ENCODE peak calls at places on chromosomes 6 and 20, in five cellular contexts. E is BE2C, T is H9, Q is GM12878, K is uterus. V is an unnamed sample.

GRCh38 chr6:12537389-12537788 is 179.2 kb upstream of the PHACTR1 start:
- DNase-seq in T (no peak), E (no peak), Q (no peak), K (no peak), V (no peak)

GRCh38 chr6:168015492-168016175 is 18.2 kb downstream of the KIF25 start:
- DNase-seq in Q (no peak), E (no peak), K (no peak), T (no peak), V (no peak)

GRCh38 chr20:58131581-58132142 is 96.8 kb downstream of the ANKRD60 start:
- DNase-seq in Q (no peak), K (no peak), T (peak; percentile 12), E (no peak), V (no peak)

GRCh38 chr20:35508493-35509218 is 20.8 kb downstream of the C20orf173 start:
- DNase-seq in E (no peak), Q (no peak), K (no peak), T (no peak), V (no peak)

GRCh38 chr6:151553416-151554158 is 59.8 kb downstream of the CCDC170 start:
- DNase-seq in E (no peak), Q (no peak), T (no peak), K (no peak), V (no peak)

GRCh38 chr6:20207096-20207454 is 5.2 kb downstream of the MBOAT1 start:
- DNase-seq in Q (no peak), K (no peak), E (no peak), T (no peak), V (no peak)

GRCh38 chr6:5674141-5674540 is 332.6 kb downstream of the NRN1 start:
- DNase-seq in Q (no peak), E (no peak), K (no peak), T (no peak), V (no peak)

GRCh38 chr6:27651371-27651732 is 178.4 kb upstream of the ZNF184 start:
- DNase-seq in Q (no peak), E (peak; percentile 30), T (peak; percentile 68), K (no peak), V (no peak)

GRCh38 chr20:46351357-46352058 is 43.2 kb upstream of the CDH22 start:
- DNase-seq in K (no peak), Q (no peak), T (no peak), E (no peak), V (no peak)

GRCh38 chr6:7697820-7698623 is 27.9 kb upstream of the BMP6 start:
- DNase-seq in K (no peak), T (no peak), E (no peak), Q (no peak), V (no peak)

GRCh38 chr20:6265204-6265904 is 142.5 kb upstream of the FERMT1 start:
- DNase-seq in T (no peak), K (no peak), E (no peak), Q (no peak), V (peak; percentile 1)

GRCh38 chr6:3340358-3340798 is 81.6 kb downstream of the PSMG4 start:
- DNase-seq in E (no peak), Q (no peak), K (no peak), T (no peak), V (no peak)

GRCh38 chr6:17816921-17817611 is 110.3 kb upstream of the NUP153 start:
- DNase-seq in T (no peak), K (no peak), Q (no peak), E (no peak), V (no peak)

GRCh38 chr6:135830452-135830851 is 21.0 kb upstream of the PDE7B start:
- DNase-seq in K (no peak), E (no peak), T (no peak), Q (no peak), V (no peak)

GRCh38 chr6:74409447-74409846 is 713.4 kb downstream of the CD109 start:
- DNase-seq in Q (no peak), T (no peak), K (no peak), E (no peak), V (no peak)

GRCh38 chr20:47306755-47307370 is 49.6 kb downstream of the ZMYND8 start:
- DNase-seq in E (no peak), K (no peak), T (no peak), Q (no peak), V (no peak)

GRCh38 chr6:92459606-92460005 is 959.8 kb downstream of the EPHA7 start:
- DNase-seq in Q (no peak), T (no peak), E (no peak), K (no peak), V (no peak)

GRCh38 chr6:125829433-125829832 is 38.7 kb downstream of the NCOA7 start:
- DNase-seq in T (no peak), Q (no peak), E (no peak), K (no peak), V (no peak)

GRCh38 chr20:13034115-13034514 is 25.3 kb downstream of the SPTLC3 start:
- DNase-seq in E (no peak), Q (no peak), T (no peak), K (no peak), V (no peak)

GRCh38 chr6:123888779-123889513 is 85.3 kb downstream of the NKAIN2 start:
- DNase-seq in K (no peak), E (no peak), Q (no peak), T (no peak), V (no peak)

GRCh38 chr6:53014744-53015143 is 19.7 kb upstream of the GSTA4 start:
- DNase-seq in T (no peak), Q (no peak), E (no peak), K (no peak), V (no peak)

GRCh38 chr20:51678041-51678697 is 90.0 kb downstream of the ATP9A start:
- DNase-seq in E (peak; percentile 18), Q (no peak), K (peak; percentile 30), T (no peak), V (no peak)

GRCh38 chr6:161128680-161129196 is 137.2 kb downstream of the MAP3K4 start:
- DNase-seq in K (no peak), T (no peak), Q (no peak), E (no peak), V (no peak)

GRCh38 chr6:84764332-84765049 is at the start of gene TBX18:
- DNase-seq in Q (no peak), E (peak; percentile 94), K (peak; percentile 82), T (peak; percentile 97), V (no peak)
- TF ChIP-seq CTCF in Q (no peak), E (peak; percentile 19), K (no peak), T (no peak), V (no peak)

GRCh38 chr6:32127717-32128592 is at the start of gene ATF6B:
- DNase-seq in T (peak; percentile 99), K (peak; percentile 96), Q (peak; percentile 97), E (peak; percentile 97), V (peak; percentile 99)
- TF ChIP-seq CTCF in T (no peak), K (no peak), Q (no peak), E (no peak), V (no peak)

GRCh38 chr6:131613296-131613925 is 14.6 kb downstream of the MED23 start:
- DNase-seq in Q (no peak), T (no peak), K (no peak), E (no peak), V (no peak)

DNA sequence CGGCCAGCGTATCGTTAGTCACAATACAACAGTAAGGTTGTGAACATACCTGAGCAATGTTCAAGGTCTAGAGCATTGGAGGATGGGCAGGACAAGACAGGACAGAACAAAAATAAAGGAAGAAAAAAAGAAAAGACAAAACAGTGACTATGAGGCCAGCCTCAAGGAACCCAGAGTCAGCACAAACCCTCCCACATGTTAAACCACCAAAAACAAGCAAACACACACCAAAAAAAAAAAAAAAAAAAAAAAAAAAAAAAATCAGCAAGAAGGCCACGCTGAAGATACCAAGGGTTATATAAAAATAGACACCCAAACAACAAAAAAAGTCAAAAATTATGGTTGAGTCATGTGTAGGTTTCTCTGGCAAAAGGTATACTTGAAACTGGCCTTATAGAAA is 12.8 kb downstream of the MED23 start:
- DNase-seq in K (no peak), T (no peak), Q (no peak), E (no peak), V (no peak)
- TF ChIP-seq CTCF in K (no peak), T (no peak), Q (no peak), E (no peak), V (no peak)

GRCh38 chr6:138528137-138528536 is 28.8 kb upstream of the NHSL1 start:
- DNase-seq in T (no peak), K (no peak), Q (no peak), E (no peak), V (no peak)

GRCh38 chr6:138528986-138529385 is 29.7 kb upstream of the NHSL1 start:
- DNase-seq in Q (no peak), E (no peak), K (no peak), T (no peak), V (no peak)

GRCh38 chr6:138527376-138528092 is 28.2 kb upstream of the NHSL1 start:
- DNase-seq in K (no peak), Q (no peak), T (no peak), E (no peak), V (no peak)

GRCh38 chr6:138531387-138531786 is 32.1 kb upstream of the NHSL1 start:
- DNase-seq in T (no peak), Q (no peak), K (no peak), E (no peak), V (no peak)

DNA sequence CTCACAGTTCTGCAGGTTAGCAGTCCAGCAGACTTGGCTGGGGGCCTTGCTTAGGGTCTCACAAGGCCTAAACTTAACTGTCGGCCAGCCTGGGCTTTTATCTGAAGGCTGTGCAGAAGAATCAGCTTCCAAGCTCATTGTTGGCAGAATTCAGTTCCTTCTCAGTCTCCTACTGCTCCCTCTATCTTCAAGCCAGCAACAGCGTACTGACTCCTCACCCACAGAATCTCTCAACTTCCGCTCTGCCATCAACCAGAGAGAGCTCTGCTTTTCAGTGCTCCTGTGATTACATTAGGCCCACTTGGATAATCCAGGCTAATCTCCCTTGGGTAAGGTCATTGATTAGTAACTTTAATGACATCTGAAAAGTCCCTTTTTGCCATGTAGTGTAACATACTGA is 30.2 kb upstream of the NHSL1 start:
- DNase-seq in Q (no peak), E (no peak), T (no peak), K (no peak), V (no peak)
- TF ChIP-seq CTCF in Q (no peak), E (no peak), T (peak; percentile 36), K (no peak), V (no peak)

V was measured in GM12864.